ENCODE peak calls at places on chromosomes 5 and 9, in nine cellular contexts. M, X, U, H, P, C, Z, Q and J are unnamed samples.

GRCh38 chr5:120605325-120606079 is 141.4 kb downstream of the PRR16 start:
- DNase-seq in M (peak), X (no peak), U (no peak), H (no peak), P (no peak), C (no peak), Z (peak), Q (no peak), J (no peak)

GRCh38 chr9:122261469-122261881 is 3.2 kb downstream of the RBM18 start:
- DNase-seq in M (peak), X (no peak), U (peak), H (peak), P (no peak), C (peak), Z (peak), Q (peak), J (peak)

GRCh38 chr9:135225619-135226228 is 138.3 kb downstream of the OLFM1 start:
- DNase-seq in M (no peak), X (no peak), U (no peak), H (no peak), P (no peak), C (no peak), Z (no peak), Q (no peak), J (no peak)

GRCh38 chr5:138905541-138905940 is 30.4 kb upstream of the LRRTM2 start:
- DNase-seq in M (peak), X (no peak), U (peak), H (no peak), P (no peak), C (no peak), Z (peak), Q (no peak), J (no peak)

GRCh38 chr5:159419567-159419966 is 89.3 kb upstream of the IL12B start:
- DNase-seq in M (no peak), X (no peak), U (no peak), H (no peak), P (no peak), C (no peak), Z (peak), Q (no peak), J (no peak)

GRCh38 chr5:32210151-32210550 is 36.0 kb upstream of the GOLPH3 start:
- DNase-seq in M (no peak), X (no peak), U (no peak), H (no peak), P (no peak), C (no peak), Z (no peak), Q (no peak), J (no peak)

GRCh38 chr5:164748861-164749260 is 1243.4 kb downstream of the MAT2B start:
- DNase-seq in M (no peak), X (no peak), U (no peak), H (no peak), P (no peak), C (no peak), Z (no peak), Q (no peak), J (no peak)

GRCh38 chr5:150780180-150780692 is 1.7 kb downstream of the SMIM3 start:
- DNase-seq in M (peak), X (no peak), U (no peak), H (no peak), P (no peak), C (no peak), Z (peak), Q (peak), J (no peak)

GRCh38 chr5:119743927-119744326 is 114.6 kb downstream of the FAM170A start:
- DNase-seq in M (peak), X (peak), U (no peak), H (peak), P (no peak), C (peak), Z (peak), Q (no peak), J (no peak)

GRCh38 chr5:43121565-43122484 is 1.1 kb downstream of the ZNF131 start:
- DNase-seq in M (peak), X (no peak), U (peak), H (peak), P (peak), C (peak), Z (peak), Q (no peak), J (no peak)

GRCh38 chr5:171355302-171355724 is 32.3 kb upstream of the NPM1 start:
- DNase-seq in M (no peak), X (no peak), U (no peak), H (no peak), P (peak), C (no peak), Z (no peak), Q (no peak), J (no peak)

GRCh38 chr9:14865206-14865605 is 45.0 kb downstream of the FREM1 start:
- DNase-seq in M (no peak), X (peak), U (no peak), H (no peak), P (no peak), C (no peak), Z (no peak), Q (no peak), J (no peak)

GRCh38 chr5:169197343-169197742 is 103.6 kb downstream of the SLIT3 start:
- DNase-seq in M (no peak), X (no peak), U (no peak), H (no peak), P (no peak), C (no peak), Z (peak), Q (no peak), J (no peak)

GRCh38 chr9:124782661-124783574 is 6.0 kb downstream of the OLFML2A start:
- DNase-seq in M (peak), X (no peak), U (no peak), H (no peak), P (peak), C (no peak), Z (no peak), Q (no peak), J (no peak)

GRCh38 chr5:78552729-78553341 is 95.7 kb downstream of the LHFPL2 start:
- DNase-seq in M (no peak), X (no peak), U (no peak), H (no peak), P (no peak), C (no peak), Z (no peak), Q (no peak), J (no peak)

GRCh38 chr9:126222363-126222834 is 104.2 kb upstream of the MVB12B start:
- DNase-seq in M (no peak), X (no peak), U (no peak), H (no peak), P (no peak), C (no peak), Z (no peak), Q (no peak), J (no peak)

GRCh38 chr5:158056426-158056825 is 197.5 kb upstream of the CLINT1 start:
- DNase-seq in M (no peak), X (no peak), U (no peak), H (peak), P (no peak), C (no peak), Z (peak), Q (no peak), J (no peak)

GRCh38 chr9:137299938-137300337 is 2.1 kb downstream of the NRARP start:
- DNase-seq in M (no peak), X (no peak), U (no peak), H (no peak), P (no peak), C (no peak), Z (no peak), Q (no peak), J (no peak)

GRCh38 chr5:180830253-180831138 is 27.9 kb upstream of the MGAT1 start:
- DNase-seq in M (peak), X (no peak), U (no peak), H (no peak), P (no peak), C (peak), Z (peak), Q (peak), J (peak)

GRCh38 chr5:39009981-39010380 is 64.2 kb downstream of the RICTOR start:
- DNase-seq in M (no peak), X (no peak), U (no peak), H (no peak), P (no peak), C (no peak), Z (no peak), Q (no peak), J (no peak)